ENCODE peak calls at places on chromosomes 6 and 20, in nine cellular contexts. X is body of pancreas, S is upper lobe of left lung, Y is right lobe of liver, L is HepG2, B is A549, T is HCT116, W is heart left ventricle, E is IMR-90. D is an unnamed sample.

GRCh38 chr20:56964886-56965285 is 301.6 kb downstream of the BMP7 start:
- ATAC-seq in X (no peak), S (no peak), Y (no peak), L (no peak), B (no peak), T (no peak), W (no peak), E (no peak), D (no peak)

GRCh38 chr6:39901670-39902069 is 32.6 kb downstream of the MOCS1 start:
- ATAC-seq in X (no peak), S (no peak), Y (peak; percentile 92), L (no peak), B (no peak), T (no peak), W (no peak), E (no peak), D (no peak)

GRCh38 chr6:86536121-86536520 is 401.2 kb upstream of the HTR1E start:
- ATAC-seq in X (no peak), S (no peak), Y (no peak), L (no peak), B (no peak), T (no peak), W (no peak), E (no peak), D (no peak)

GRCh38 chr20:15992564-15992963 is 580.7 kb downstream of the KIF16B start:
- ATAC-seq in X (no peak), S (no peak), Y (no peak), L (no peak), B (no peak), T (no peak), W (no peak), E (no peak), D (no peak)

GRCh38 chr6:7316658-7317533 is 3.9 kb upstream of the SSR1 start:
- ATAC-seq in X (no peak), S (no peak), Y (no peak), L (no peak), B (no peak), T (no peak), W (no peak), E (no peak), D (no peak)

GRCh38 chr6:74551896-74552295 is 654.0 kb downstream of the COL12A1 start:
- ATAC-seq in X (no peak), S (no peak), Y (no peak), L (no peak), B (no peak), T (no peak), W (no peak), E (peak; percentile 42), D (no peak)

GRCh38 chr6:6712258-6712978 is 123.9 kb downstream of the LY86 start:
- ATAC-seq in X (peak; percentile 90), S (peak; percentile 82), Y (peak; percentile 92), L (peak; percentile 84), B (peak; percentile 92), T (peak; percentile 80), W (no peak), E (peak; percentile 71), D (peak; percentile 80)

GRCh38 chr20:347317-347639 is 367 bp downstream of the NRSN2 start:
- ATAC-seq in X (no peak), S (no peak), Y (no peak), L (no peak), B (no peak), T (no peak), W (no peak), E (no peak), D (peak; percentile 5)

DNA sequence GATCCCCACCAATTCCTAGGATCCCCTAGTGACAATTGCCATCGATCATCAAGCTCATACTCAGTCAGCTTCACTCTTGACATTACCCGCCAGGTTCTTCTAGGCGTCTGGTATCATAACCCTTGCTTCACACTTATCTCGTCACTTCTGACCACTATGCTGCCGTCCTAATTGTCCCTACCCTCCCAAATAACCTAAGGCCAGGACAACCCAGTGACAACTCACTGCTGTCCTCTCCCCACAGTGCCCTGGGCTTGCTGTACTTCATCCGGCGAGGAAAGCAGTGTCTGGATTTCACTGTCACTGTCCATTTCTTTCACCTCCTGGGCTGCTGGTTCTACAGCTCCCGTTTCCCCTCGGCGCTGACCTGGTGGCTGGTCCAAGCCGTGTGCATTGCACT is 3.7 kb downstream of the SYS1 start:
- ATAC-seq in X (no peak), S (no peak), Y (no peak), L (no peak), B (no peak), T (no peak), W (no peak), E (no peak), D (no peak)
- TF ChIP-seq CTCF in X (no peak), S (no peak), Y (no peak), L (no peak), B (no peak), T (no peak), W (no peak), E (no peak), D (no peak)

GRCh38 chr6:29751480-29751879 is 28.2 kb downstream of the HLA-F start:
- ATAC-seq in X (no peak), S (no peak), Y (no peak), L (no peak), B (no peak), T (no peak), W (no peak), E (no peak), D (no peak)
- H3K4me3 ChIP-seq in X (no peak overlapping the region), S (no peak overlapping the region), Y (peak overlapping the region; percentile 64), L (no peak overlapping the region), B (no peak overlapping the region), T (no peak overlapping the region), W (peak overlapping the region; percentile 84), E (no peak overlapping the region), D (no peak overlapping the region)

GRCh38 chr6:18395851-18396187 is 8.7 kb downstream of the RNF144B start:
- ATAC-seq in X (no peak), S (no peak), Y (no peak), L (no peak), B (no peak), T (no peak), W (no peak), E (peak; percentile 60), D (no peak)
- TF ChIP-seq POLR2A in X (no peak), S (no peak), Y (no peak), L (no peak), B (no peak), T (no peak), W (no peak), E (no peak), D (no peak)

DNA sequence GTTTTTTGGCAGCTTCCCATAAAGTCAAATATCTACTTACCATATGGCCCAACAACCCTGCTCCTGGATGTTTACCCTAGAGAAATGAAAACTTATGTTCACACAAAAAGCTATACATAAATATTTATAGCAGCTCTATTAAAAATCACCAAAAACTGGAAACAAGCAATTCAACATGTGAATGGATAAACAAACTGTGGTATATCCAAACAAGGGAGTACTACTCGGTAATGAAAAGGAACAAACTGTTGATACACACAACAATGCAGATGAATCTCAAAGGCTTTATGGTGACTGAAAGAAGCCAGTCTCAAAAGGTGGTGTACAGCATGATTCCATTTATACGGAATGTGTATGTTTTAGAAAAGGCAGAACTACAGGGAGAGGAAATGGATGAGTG is 48.4 kb downstream of the PREX1 start:
- ATAC-seq in X (no peak), S (no peak), Y (no peak), L (no peak), B (no peak), T (no peak), W (no peak), E (no peak), D (no peak)
- TF ChIP-seq CTCF in X (no peak), S (no peak), Y (no peak), L (no peak), B (no peak), T (no peak), W (no peak), E (no peak), D (no peak)

GRCh38 chr6:155228549-155229166 is 35.2 kb upstream of the CLDN20 start:
- ATAC-seq in X (no peak), S (peak; percentile 36), Y (no peak), L (no peak), B (no peak), T (no peak), W (no peak), E (peak; percentile 58), D (peak; percentile 52)
- H3K4me3 ChIP-seq in X (no peak overlapping the region), S (no peak overlapping the region), Y (no peak overlapping the region), L (no peak overlapping the region), B (no peak overlapping the region), T (no peak overlapping the region), W (no peak overlapping the region), E (no peak overlapping the region), D (no peak overlapping the region)

GRCh38 chr6:29965873-29966601 is 23.7 kb downstream of the HLA-A start:
- ATAC-seq in X (peak; percentile 70), S (peak; percentile 84), Y (peak; percentile 72), L (peak; percentile 66), B (peak; percentile 77), T (peak; percentile 74), W (peak; percentile 81), E (peak; percentile 19), D (peak; percentile 78)
- TF ChIP-seq POLR2A in X (no peak), S (no peak), Y (peak; percentile 55), L (peak; percentile 63), B (no peak), T (no peak), W (no peak), E (no peak), D (no peak)

GRCh38 chr6:43748765-43749164 is 21.2 kb upstream of the VEGFA start:
- ATAC-seq in X (no peak), S (no peak), Y (no peak), L (peak; percentile 25), B (no peak), T (peak; percentile 50), W (no peak), E (no peak), D (no peak)
- TF ChIP-seq CTCF in X (no peak), S (no peak), Y (no peak), L (no peak), B (no peak), T (no peak), W (no peak), E (no peak), D (no peak)

DNA sequence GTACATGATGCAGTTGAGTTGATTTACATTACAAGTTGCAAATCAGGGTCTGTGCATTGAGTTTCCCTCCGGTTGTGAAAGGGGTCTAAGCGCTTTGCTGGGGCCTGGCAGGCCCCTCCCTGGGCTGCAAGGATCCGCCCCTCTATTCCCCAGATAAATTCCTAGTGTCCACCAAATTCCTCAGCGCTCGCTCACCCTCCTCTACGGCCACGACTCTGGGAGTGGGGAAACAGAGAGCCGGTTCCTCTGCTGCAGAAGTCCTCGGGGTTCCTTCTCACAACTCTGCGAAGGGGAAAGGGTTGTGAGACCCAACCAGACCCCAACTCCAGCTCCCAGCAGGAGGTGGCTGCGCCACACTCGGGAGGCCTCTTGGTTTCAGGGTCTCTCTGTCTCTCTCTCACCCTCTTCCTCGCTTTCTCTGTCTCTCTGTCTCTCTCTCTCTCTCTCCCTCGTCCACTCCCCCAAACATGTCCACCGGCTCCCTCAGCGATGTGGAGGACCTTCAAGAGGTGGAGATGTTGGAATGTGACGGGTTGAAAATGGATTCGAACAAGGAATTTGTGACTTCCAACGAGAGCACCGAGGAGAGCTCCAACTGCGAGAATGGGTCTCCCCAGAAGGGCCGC is at the start of gene TCF21:
- ATAC-seq in X (peak; percentile 51), S (peak; percentile 72), Y (no peak), L (peak; percentile 29), B (peak; percentile 23), T (peak; percentile 47), W (peak; percentile 68), E (peak; percentile 86), D (peak; percentile 88)
- H3K4me3 ChIP-seq in X (no peak within 1 kb of the TSS), S (peak within 1 kb of the TSS; percentile 34), Y (peak within 1 kb of the TSS; percentile 10), L (no peak within 1 kb of the TSS), B (no peak within 1 kb of the TSS), T (no peak within 1 kb of the TSS), W (peak within 1 kb of the TSS; percentile 73), E (peak within 1 kb of the TSS; percentile 99), D (peak within 1 kb of the TSS; percentile 56)